ENCODE peak calls at places on chromosomes 16 and 17, in seven cellular contexts. One of them, this sample, is unnamed.
A peak's percentile ranks its signal among the peaks of the same experiment; 100 is the strongest.

GRCh38 chr17:63278731-63279442 is 167.2 kb downstream of the CYB561 start:
- DNase-seq in breast epithelium: no peak
- DNase-seq in GM23338: no peak
- DNase-seq in suprapubic skin: no peak
- DNase-seq in GM12878: no peak
- DNase-seq in GM12892: no peak
- DNase-seq in GM12891: no peak
- DNase-seq in this sample: no peak

GRCh38 chr17:8918811-8919210 is 46.7 kb downstream of the PIK3R5 start:
- DNase-seq in GM12891: no peak
- DNase-seq in GM23338: no peak
- DNase-seq in suprapubic skin: no peak
- DNase-seq in GM12878: no peak
- DNase-seq in breast epithelium: no peak
- DNase-seq in GM12892: no peak
- DNase-seq in this sample: no peak

GRCh38 chr16:73068546-73069401 is 20.8 kb upstream of the ZFHX3 start:
- DNase-seq in GM12891: no peak
- DNase-seq in breast epithelium: no peak
- DNase-seq in suprapubic skin: no peak
- DNase-seq in GM23338: no peak
- DNase-seq in GM12878: no peak
- DNase-seq in GM12892: no peak
- DNase-seq in this sample: no peak

GRCh38 chr16:8611886-8612595 is 9.5 kb upstream of the METTL22 start:
- DNase-seq in GM12891: no peak
- DNase-seq in GM12878: no peak
- DNase-seq in GM12892: no peak
- DNase-seq in suprapubic skin: no peak
- DNase-seq in breast epithelium: no peak
- DNase-seq in GM23338: no peak
- DNase-seq in this sample: no peak

GRCh38 chr17:74524751-74525725 is 6.2 kb downstream of the CD300LB start:
- DNase-seq in breast epithelium: peak; percentile 33
- DNase-seq in GM12878: no peak
- DNase-seq in GM23338: no peak
- DNase-seq in GM12891: no peak
- DNase-seq in suprapubic skin: peak; percentile 35
- DNase-seq in GM12892: no peak
- DNase-seq in this sample: no peak

GRCh38 chr17:37802712-37803416 is 58.0 kb upstream of the HNF1B start:
- DNase-seq in GM23338: no peak
- DNase-seq in GM12878: no peak
- DNase-seq in suprapubic skin: no peak
- DNase-seq in GM12891: no peak
- DNase-seq in GM12892: no peak
- DNase-seq in breast epithelium: no peak
- DNase-seq in this sample: peak; percentile 11

GRCh38 chr17:841313-841712 is 59.2 kb downstream of the MRM3 start:
- DNase-seq in GM12891: no peak
- DNase-seq in suprapubic skin: no peak
- DNase-seq in breast epithelium: no peak
- DNase-seq in GM12892: no peak
- DNase-seq in GM12878: no peak
- DNase-seq in GM23338: no peak
- DNase-seq in this sample: no peak

GRCh38 chr17:50865060-50865867 is 890 bp downstream of the TOB1 start:
- DNase-seq in GM12892: no peak
- DNase-seq in GM12878: no peak
- DNase-seq in GM23338: peak; percentile 68
- DNase-seq in breast epithelium: no peak
- DNase-seq in suprapubic skin: no peak
- DNase-seq in GM12891: no peak
- DNase-seq in this sample: peak; percentile 60

GRCh38 chr17:79520134-79520892 is 90.5 kb downstream of the RBFOX3 start:
- DNase-seq in GM12891: no peak
- DNase-seq in GM23338: no peak
- DNase-seq in suprapubic skin: no peak
- DNase-seq in GM12878: no peak
- DNase-seq in GM12892: no peak
- DNase-seq in breast epithelium: no peak
- DNase-seq in this sample: no peak

GRCh38 chr16:8804313-8804712 is 6.7 kb downstream of the PMM2 start:
- DNase-seq in GM23338: no peak
- DNase-seq in suprapubic skin: no peak
- DNase-seq in GM12892: no peak
- DNase-seq in breast epithelium: no peak
- DNase-seq in GM12891: no peak
- DNase-seq in GM12878: no peak
- DNase-seq in this sample: no peak

GRCh38 chr17:76671912-76672262 is 28.3 kb upstream of the ST6GALNAC1 start:
- DNase-seq in suprapubic skin: no peak
- DNase-seq in GM12878: no peak
- DNase-seq in GM23338: no peak
- DNase-seq in breast epithelium: no peak
- DNase-seq in GM12892: no peak
- DNase-seq in GM12891: no peak
- DNase-seq in this sample: no peak

GRCh38 chr16:10036951-10037350 is 145.3 kb downstream of the GRIN2A start:
- DNase-seq in GM23338: no peak
- DNase-seq in GM12891: no peak
- DNase-seq in GM12878: no peak
- DNase-seq in GM12892: no peak
- DNase-seq in suprapubic skin: no peak
- DNase-seq in breast epithelium: no peak
- DNase-seq in this sample: no peak

GRCh38 chr16:3074860-3075545 is 9.6 kb downstream of the IL32 start:
- DNase-seq in suprapubic skin: no peak
- DNase-seq in GM12892: peak; percentile 71
- DNase-seq in GM23338: no peak
- DNase-seq in breast epithelium: no peak
- DNase-seq in GM12891: peak; percentile 77
- DNase-seq in GM12878: peak; percentile 69
- DNase-seq in this sample: no peak

GRCh38 chr17:12402963-12403622 is 262.6 kb upstream of the MYOCD start:
- DNase-seq in breast epithelium: no peak
- DNase-seq in GM12878: no peak
- DNase-seq in GM23338: no peak
- DNase-seq in suprapubic skin: no peak
- DNase-seq in GM12891: no peak
- DNase-seq in GM12892: no peak
- DNase-seq in this sample: no peak

GRCh38 chr17:78753316-78754250 is 28.5 kb downstream of the CYTH1 start:
- DNase-seq in GM12878: no peak
- DNase-seq in GM12891: no peak
- DNase-seq in GM23338: no peak
- DNase-seq in breast epithelium: no peak
- DNase-seq in GM12892: no peak
- DNase-seq in suprapubic skin: no peak
- DNase-seq in this sample: no peak

GRCh38 chr17:51947160-51947559 is 211.4 kb downstream of the CA10 start:
- DNase-seq in GM23338: no peak
- DNase-seq in breast epithelium: no peak
- DNase-seq in GM12892: no peak
- DNase-seq in suprapubic skin: no peak
- DNase-seq in GM12878: no peak
- DNase-seq in GM12891: no peak
- DNase-seq in this sample: peak; percentile 61

GRCh38 chr17:82863941-82864720 is 24.3 kb upstream of the ZNF750 start:
- DNase-seq in breast epithelium: no peak
- DNase-seq in GM12891: peak; percentile 70
- DNase-seq in suprapubic skin: no peak
- DNase-seq in GM12892: peak; percentile 70
- DNase-seq in GM23338: no peak
- DNase-seq in GM12878: peak; percentile 97
- DNase-seq in this sample: no peak

GRCh38 chr17:1229354-1229890 is 40.8 kb upstream of the BHLHA9 start:
- DNase-seq in GM23338: peak; percentile 53
- DNase-seq in GM12892: peak; percentile 96
- DNase-seq in GM12891: peak; percentile 96
- DNase-seq in GM12878: no peak
- DNase-seq in breast epithelium: no peak
- DNase-seq in suprapubic skin: peak; percentile 88
- DNase-seq in this sample: no peak

GRCh38 chr16:23423496-23424049 is 29.4 kb downstream of the COG7 start:
- DNase-seq in GM12891: no peak
- DNase-seq in GM23338: peak; percentile 41
- DNase-seq in GM12878: no peak
- DNase-seq in GM12892: no peak
- DNase-seq in breast epithelium: peak; percentile 83
- DNase-seq in suprapubic skin: peak; percentile 83
- DNase-seq in this sample: peak; percentile 95

GRCh38 chr17:80146121-80147034 is 550 bp downstream of the EIF4A3 start:
- DNase-seq in breast epithelium: no peak
- DNase-seq in GM12892: no peak
- DNase-seq in GM12891: no peak
- DNase-seq in suprapubic skin: peak; percentile 84
- DNase-seq in GM23338: peak; percentile 59
- DNase-seq in GM12878: no peak
- DNase-seq in this sample: no peak

GRCh38 chr17:78154903-78155811 is 9.0 kb downstream of the C17orf99 start:
- DNase-seq in breast epithelium: no peak
- DNase-seq in GM23338: no peak
- DNase-seq in GM12878: peak; percentile 97
- DNase-seq in GM12892: peak; percentile 53
- DNase-seq in GM12891: no peak
- DNase-seq in suprapubic skin: no peak
- DNase-seq in this sample: no peak

GRCh38 chr17:29148257-29148789 is 31.9 kb downstream of the MYO18A start:
- DNase-seq in GM12891: no peak
- DNase-seq in suprapubic skin: no peak
- DNase-seq in GM23338: peak; percentile 34
- DNase-seq in GM12892: no peak
- DNase-seq in breast epithelium: no peak
- DNase-seq in GM12878: no peak
- DNase-seq in this sample: no peak

GRCh38 chr17:19739241-19740201 is 8.6 kb downstream of the ALDH3A1 start:
- DNase-seq in suprapubic skin: no peak
- DNase-seq in GM12892: no peak
- DNase-seq in GM12891: no peak
- DNase-seq in GM12878: no peak
- DNase-seq in breast epithelium: no peak
- DNase-seq in GM23338: no peak
- DNase-seq in this sample: no peak

GRCh38 chr16:46768809-46769208 is 20.7 kb upstream of the MYLK3 start:
- DNase-seq in GM12878: no peak
- DNase-seq in breast epithelium: no peak
- DNase-seq in GM12891: no peak
- DNase-seq in suprapubic skin: no peak
- DNase-seq in GM23338: no peak
- DNase-seq in GM12892: no peak
- DNase-seq in this sample: no peak

GRCh38 chr17:21467739-21468490 is 91.8 kb downstream of the KCNJ12 start:
- DNase-seq in GM12878: no peak
- DNase-seq in GM12892: no peak
- DNase-seq in suprapubic skin: peak; percentile 72
- DNase-seq in breast epithelium: no peak
- DNase-seq in GM12891: no peak
- DNase-seq in GM23338: no peak
- DNase-seq in this sample: no peak

DNA sequence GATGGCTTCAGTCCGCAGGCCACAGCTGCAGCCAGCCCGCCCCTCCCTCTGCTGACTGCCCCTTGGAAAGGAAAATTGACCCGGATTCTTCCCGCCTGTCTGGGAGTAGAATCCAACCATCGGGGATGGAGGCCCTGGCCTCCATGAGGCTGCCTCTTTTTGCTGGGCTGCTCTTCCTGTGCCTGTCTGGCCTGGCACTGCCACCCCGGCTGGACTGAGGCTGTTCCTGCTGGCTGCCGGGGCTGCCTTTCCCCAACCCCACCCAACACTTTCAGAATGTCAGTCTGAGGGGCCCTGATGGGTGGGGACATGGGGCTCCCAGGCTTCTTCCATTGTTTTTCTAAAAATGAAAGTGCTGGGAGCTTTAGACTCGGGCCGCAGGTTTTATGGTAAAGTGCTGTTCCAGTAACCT is 7.3 kb downstream of the BAHCC1 start:
- DNase-seq in GM12878: no peak
- DNase-seq in GM12891: no peak
- DNase-seq in GM23338: no peak
- DNase-seq in breast epithelium: no peak
- DNase-seq in GM12892: no peak
- DNase-seq in suprapubic skin: no peak
- DNase-seq in this sample: no peak
- TF ChIP-seq POLR2AphosphoS5 in GM12878: no peak
- TF ChIP-seq POLR2AphosphoS5 in GM12891: no peak
- TF ChIP-seq POLR2AphosphoS5 in GM23338: no peak
- TF ChIP-seq POLR2AphosphoS5 in breast epithelium: no peak
- TF ChIP-seq POLR2AphosphoS5 in GM12892: no peak
- TF ChIP-seq POLR2AphosphoS5 in suprapubic skin: no peak
- TF ChIP-seq POLR2AphosphoS5 in this sample: no peak

GRCh38 chr16:25213709-25214416 is 2.9 kb upstream of the AQP8 start:
- DNase-seq in breast epithelium: no peak
- DNase-seq in GM23338: no peak
- DNase-seq in GM12891: no peak
- DNase-seq in GM12878: no peak
- DNase-seq in GM12892: no peak
- DNase-seq in suprapubic skin: no peak
- DNase-seq in this sample: no peak
- TF ChIP-seq POLR2AphosphoS5 in breast epithelium: no peak
- TF ChIP-seq POLR2AphosphoS5 in GM23338: no peak
- TF ChIP-seq POLR2AphosphoS5 in GM12891: no peak
- TF ChIP-seq POLR2AphosphoS5 in GM12878: no peak
- TF ChIP-seq POLR2AphosphoS5 in GM12892: no peak
- TF ChIP-seq POLR2AphosphoS5 in suprapubic skin: no peak
- TF ChIP-seq POLR2AphosphoS5 in this sample: no peak

GRCh38 chr16:56945847-56946527 is 14.0 kb downstream of the HERPUD1 start:
- DNase-seq in GM12892: no peak
- DNase-seq in breast epithelium: no peak
- DNase-seq in GM12891: no peak
- DNase-seq in suprapubic skin: no peak
- DNase-seq in GM12878: no peak
- DNase-seq in GM23338: no peak
- DNase-seq in this sample: no peak
- TF ChIP-seq POLR2AphosphoS5 in GM12892: no peak
- TF ChIP-seq POLR2AphosphoS5 in breast epithelium: no peak
- TF ChIP-seq POLR2AphosphoS5 in GM12891: peak; percentile 12
- TF ChIP-seq POLR2AphosphoS5 in suprapubic skin: no peak
- TF ChIP-seq POLR2AphosphoS5 in GM12878: no peak
- TF ChIP-seq POLR2AphosphoS5 in GM23338: no peak
- TF ChIP-seq POLR2AphosphoS5 in this sample: no peak

DNA sequence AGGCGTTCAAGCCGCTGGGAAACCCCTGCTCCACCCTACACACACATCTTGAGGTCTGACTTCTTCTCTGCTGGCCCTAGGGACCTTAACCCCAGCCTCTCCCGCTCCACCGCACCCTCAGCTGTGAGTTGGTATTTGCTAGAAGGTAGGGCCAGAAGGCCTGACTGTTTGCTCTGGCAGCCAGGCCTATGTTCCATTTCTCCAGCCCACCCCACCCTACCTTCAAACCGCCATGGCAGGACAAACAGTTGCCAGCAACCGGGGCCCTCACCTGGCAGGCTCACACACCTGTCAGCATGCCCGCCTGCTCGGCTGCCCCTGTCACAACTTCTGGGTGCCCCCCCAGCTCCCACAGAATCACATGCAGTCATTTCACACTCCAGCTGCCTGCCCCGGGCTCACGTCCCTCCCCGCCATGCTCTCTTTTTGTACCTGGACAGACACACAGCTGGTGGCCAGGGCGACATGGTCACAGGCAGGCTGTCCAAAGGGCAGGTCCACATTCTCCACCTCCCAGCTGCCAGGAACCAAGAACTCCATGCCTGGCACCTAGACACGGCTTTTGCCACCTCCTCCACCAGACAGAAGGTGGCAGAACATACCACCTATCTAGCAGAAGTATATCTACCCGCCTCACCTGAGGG is 2.6 kb upstream of the ATP2A3 start:
- DNase-seq in suprapubic skin: no peak
- DNase-seq in GM12878: no peak
- DNase-seq in GM23338: no peak
- DNase-seq in breast epithelium: no peak
- DNase-seq in GM12892: no peak
- DNase-seq in GM12891: no peak
- DNase-seq in this sample: no peak
- TF ChIP-seq POLR2AphosphoS5 in suprapubic skin: no peak
- TF ChIP-seq POLR2AphosphoS5 in GM12878: no peak
- TF ChIP-seq POLR2AphosphoS5 in GM23338: no peak
- TF ChIP-seq POLR2AphosphoS5 in breast epithelium: no peak
- TF ChIP-seq POLR2AphosphoS5 in GM12892: no peak
- TF ChIP-seq POLR2AphosphoS5 in GM12891: no peak
- TF ChIP-seq POLR2AphosphoS5 in this sample: no peak